ENCODE peak calls at places on chromosomes 1 and 21, in eight cellular contexts. J is kidney epithelial cell, E is HuH-7.5, X is Daoy, D is AG04450, Z is HFFc6, S is HL-60, V is mucosa of gallbladder. K is an unnamed sample.

GRCh38 chr1:207050428-207050767 is 610 bp downstream of the YOD1 start:
- DNase-seq in J (no peak), E (no peak), X (no peak), D (no peak), Z (no peak), S (no peak), V (no peak), K (no peak)

GRCh38 chr1:91781371-91781825 is 104.6 kb downstream of the TGFBR3 start:
- DNase-seq in J (no peak), E (no peak), X (peak; percentile 71), D (peak; percentile 68), Z (peak; percentile 88), S (no peak), V (no peak), K (no peak)

GRCh38 chr1:108777839-108778238 is 31.4 kb downstream of the STXBP3 start:
- DNase-seq in J (no peak), E (no peak), X (no peak), D (no peak), Z (no peak), S (no peak), V (no peak), K (no peak)

GRCh38 chr21:15274701-15275255 is 210.0 kb upstream of the NRIP1 start:
- DNase-seq in J (no peak), E (no peak), X (no peak), D (no peak), Z (no peak), S (no peak), V (no peak), K (no peak)

GRCh38 chr21:35528109-35529042 is 479.3 kb upstream of the RUNX1 start:
- DNase-seq in J (no peak), E (no peak), X (peak; percentile 40), D (no peak), Z (no peak), S (peak; percentile 30), V (no peak), K (no peak)

GRCh38 chr1:220497220-220497756 is 30.6 kb upstream of the MARK1 start:
- DNase-seq in J (no peak), E (no peak), X (peak; percentile 63), D (no peak), Z (no peak), S (no peak), V (no peak), K (no peak)

GRCh38 chr1:230542054-230542453 is 100.2 kb upstream of the COG2 start:
- DNase-seq in J (peak; percentile 76), E (no peak), X (peak; percentile 86), D (no peak), Z (no peak), S (no peak), V (no peak), K (no peak)

GRCh38 chr1:150973826-150974579 is 632 bp downstream of the CERS2 start:
- DNase-seq in J (no peak), E (no peak), X (peak; percentile 57), D (no peak), Z (no peak), S (peak; percentile 57), V (no peak), K (peak; percentile 51)

GRCh38 chr1:65114312-65114711 is 33.7 kb upstream of the AK4 start:
- DNase-seq in J (no peak), E (no peak), X (peak; percentile 23), D (no peak), Z (no peak), S (no peak), V (no peak), K (no peak)

GRCh38 chr1:7827134-7827955 is 25.5 kb downstream of the UTS2 start:
- DNase-seq in J (no peak), E (no peak), X (no peak), D (no peak), Z (no peak), S (no peak), V (peak; percentile 15), K (peak; percentile 5)

GRCh38 chr1:193539731-193540459 is 353.5 kb upstream of the B3GALT2 start:
- DNase-seq in J (no peak), E (no peak), X (no peak), D (no peak), Z (no peak), S (no peak), V (no peak), K (no peak)

GRCh38 chr1:19208710-19209438 is 1.2 kb downstream of the UBR4 start:
- DNase-seq in J (no peak), E (no peak), X (no peak), D (no peak), Z (peak; percentile 71), S (no peak), V (no peak), K (no peak)

GRCh38 chr1:33608825-33609400 is 136.5 kb downstream of the ZSCAN20 start:
- DNase-seq in J (no peak), E (no peak), X (no peak), D (no peak), Z (no peak), S (no peak), V (no peak), K (no peak)

GRCh38 chr1:22592051-22592450 is 28.8 kb downstream of the EPHA8 start:
- DNase-seq in J (no peak), E (no peak), X (no peak), D (no peak), Z (no peak), S (no peak), V (no peak), K (no peak)

GRCh38 chr1:244450597-244451538 is 841 bp downstream of the ADSS2 start:
- DNase-seq in J (no peak), E (peak; percentile 37), X (peak; percentile 55), D (peak; percentile 47), Z (peak; percentile 70), S (peak; percentile 64), V (peak; percentile 34), K (peak; percentile 60)

GRCh38 chr21:45263534-45263933 is 24.2 kb downstream of the POFUT2 start:
- DNase-seq in J (no peak), E (no peak), X (peak; percentile 1), D (no peak), Z (no peak), S (no peak), V (no peak), K (no peak)

GRCh38 chr1:32540589-32540988 is 1.4 kb downstream of the ZBTB8A start:
- DNase-seq in J (no peak), E (no peak), X (peak; percentile 33), D (no peak), Z (no peak), S (no peak), V (no peak), K (no peak)

GRCh38 chr1:86758570-86758969 is 54.2 kb downstream of the SH3GLB1 start:
- DNase-seq in J (no peak), E (peak; percentile 46), X (no peak), D (no peak), Z (no peak), S (no peak), V (peak; percentile 75), K (peak; percentile 80)

GRCh38 chr1:158199840-158200239 is 19.1 kb downstream of the CD1D start:
- DNase-seq in J (no peak), E (no peak), X (peak; percentile 25), D (no peak), Z (no peak), S (no peak), V (peak; percentile 42), K (peak; percentile 67)

K was measured in small intestine.